ENCODE peak calls at places on chromosomes 6 and 20, in ten cellular contexts. R, P, Z, K, O, M, T, G, E and U are unnamed samples.

GRCh38 chr6:117616971-117617765 is 14.9 kb upstream of the GOPC start:
- DNase-seq in R (peak), P (no peak), Z (no peak), K (no peak), O (no peak), M (no peak), T (no peak), G (no peak), E (no peak), U (no peak)

GRCh38 chr20:32390999-32391398 is 32.9 kb downstream of the ASXL1 start:
- DNase-seq in R (peak), P (no peak), Z (no peak), K (no peak), O (no peak), M (peak), T (peak), G (no peak), E (no peak), U (no peak)

GRCh38 chr6:121504227-121504626 is 68.8 kb downstream of the GJA1 start:
- DNase-seq in R (no peak), P (no peak), Z (peak), K (no peak), O (no peak), M (peak), T (peak), G (no peak), E (peak), U (no peak)

GRCh38 chr20:63553251-63553932 is 567 bp upstream of the FNDC11 start:
- DNase-seq in R (peak), P (peak), Z (peak), K (peak), O (peak), M (peak), T (peak), G (peak), E (no peak), U (peak)

GRCh38 chr20:54284928-54285704 is 77.2 kb downstream of the PFDN4 start:
- DNase-seq in R (no peak), P (no peak), Z (no peak), K (no peak), O (peak), M (no peak), T (no peak), G (no peak), E (peak), U (no peak)

GRCh38 chr20:63470410-63470809 is 2.0 kb downstream of the KCNQ2 start:
- DNase-seq in R (no peak), P (no peak), Z (no peak), K (no peak), O (no peak), M (no peak), T (no peak), G (no peak), E (no peak), U (no peak)

GRCh38 chr20:58713801-58714339 is 21.3 kb downstream of the NPEPL1 start:
- DNase-seq in R (no peak), P (no peak), Z (no peak), K (no peak), O (peak), M (no peak), T (no peak), G (no peak), E (no peak), U (no peak)

GRCh38 chr20:36152266-36152665 is 2.3 kb upstream of the EPB41L1 start:
- DNase-seq in R (no peak), P (no peak), Z (no peak), K (no peak), O (no peak), M (no peak), T (no peak), G (no peak), E (no peak), U (no peak)

GRCh38 chr6:131628726-131629125 is 684 bp upstream of the MED23 start:
- DNase-seq in R (no peak), P (no peak), Z (no peak), K (no peak), O (no peak), M (no peak), T (no peak), G (no peak), E (no peak), U (no peak)

GRCh38 chr6:22808466-22808865 is 239.1 kb downstream of the HDGFL1 start:
- DNase-seq in R (no peak), P (no peak), Z (no peak), K (no peak), O (no peak), M (no peak), T (peak), G (no peak), E (no peak), U (no peak)

GRCh38 chr6:3045369-3045768 is 22.9 kb upstream of the RIPK1 start:
- DNase-seq in R (no peak), P (no peak), Z (no peak), K (no peak), O (no peak), M (no peak), T (no peak), G (no peak), E (no peak), U (no peak)

GRCh38 chr6:134821914-134822862 is 127.7 kb downstream of the ALDH8A1 start:
- DNase-seq in R (no peak), P (no peak), Z (no peak), K (no peak), O (no peak), M (no peak), T (no peak), G (no peak), E (no peak), U (peak)

GRCh38 chr6:31179042-31179386 is 8.5 kb upstream of the POU5F1 start:
- DNase-seq in R (no peak), P (no peak), Z (no peak), K (no peak), O (no peak), M (no peak), T (no peak), G (no peak), E (no peak), U (no peak)

GRCh38 chr20:16599257-16599656 is 26.0 kb upstream of the KIF16B start:
- DNase-seq in R (peak), P (no peak), Z (no peak), K (no peak), O (no peak), M (no peak), T (no peak), G (no peak), E (no peak), U (no peak)

GRCh38 chr20:59207742-59208357 is 44.2 kb downstream of the ZNF831 start:
- DNase-seq in R (peak), P (no peak), Z (no peak), K (peak), O (no peak), M (peak), T (peak), G (peak), E (no peak), U (peak)

GRCh38 chr6:42300701-42301100 is 83.0 kb upstream of the MRPS10 start:
- DNase-seq in R (no peak), P (no peak), Z (no peak), K (no peak), O (no peak), M (no peak), T (no peak), G (no peak), E (no peak), U (no peak)

GRCh38 chr20:25025091-25025861 is 32.7 kb downstream of the ACSS1 start:
- DNase-seq in R (no peak), P (no peak), Z (no peak), K (no peak), O (peak), M (no peak), T (no peak), G (peak), E (no peak), U (no peak)

GRCh38 chr6:69867075-69867911 is 937 bp downstream of the COL19A1 start:
- DNase-seq in R (peak), P (peak), Z (no peak), K (peak), O (peak), M (peak), T (peak), G (peak), E (no peak), U (peak)

GRCh38 chr20:3764659-3765058 is 2.9 kb downstream of the ADISSP start:
- DNase-seq in R (no peak), P (no peak), Z (no peak), K (no peak), O (no peak), M (no peak), T (no peak), G (no peak), E (no peak), U (no peak)

GRCh38 chr6:135906542-135906941 is 55.0 kb downstream of the PDE7B start:
- DNase-seq in R (no peak), P (no peak), Z (no peak), K (no peak), O (no peak), M (peak), T (peak), G (no peak), E (no peak), U (no peak)

GRCh38 chr6:157236040-157236725 is 87.1 kb downstream of the TMEM242 start:
- DNase-seq in R (no peak), P (no peak), Z (no peak), K (no peak), O (no peak), M (no peak), T (no peak), G (no peak), E (no peak), U (peak)

GRCh38 chr6:16982827-16983226 is 119.0 kb upstream of the STMND1 start:
- DNase-seq in R (peak), P (peak), Z (peak), K (no peak), O (no peak), M (peak), T (peak), G (no peak), E (no peak), U (no peak)

GRCh38 chr6:168116446-168116974 is 37.5 kb upstream of the FRMD1 start:
- DNase-seq in R (no peak), P (no peak), Z (no peak), K (no peak), O (no peak), M (no peak), T (no peak), G (no peak), E (no peak), U (no peak)

GRCh38 chr20:39676857-39677351 is 714.8 kb downstream of the DHX35 start:
- DNase-seq in R (peak), P (no peak), Z (no peak), K (no peak), O (no peak), M (peak), T (no peak), G (no peak), E (no peak), U (peak)

GRCh38 chr20:31815408-31816188 is 3.6 kb upstream of the MYLK2 start:
- DNase-seq in R (no peak), P (no peak), Z (no peak), K (no peak), O (no peak), M (peak), T (peak), G (peak), E (no peak), U (no peak)

GRCh38 chr6:137036566-137037300 is 8.0 kb downstream of the IL20RA start:
- DNase-seq in R (no peak), P (no peak), Z (no peak), K (no peak), O (no peak), M (no peak), T (peak), G (no peak), E (no peak), U (no peak)

GRCh38 chr6:36724514-36725385 is 27.1 kb downstream of the RAB44 start:
- DNase-seq in R (peak), P (no peak), Z (no peak), K (no peak), O (peak), M (peak), T (peak), G (peak), E (peak), U (peak)

GRCh38 chr6:41984623-41985022 is 43.0 kb upstream of the CCND3 start:
- DNase-seq in R (no peak), P (no peak), Z (no peak), K (no peak), O (no peak), M (no peak), T (no peak), G (no peak), E (no peak), U (no peak)

GRCh38 chr20:51171141-51171540 is 148.2 kb upstream of the KCNG1 start:
- DNase-seq in R (no peak), P (no peak), Z (no peak), K (no peak), O (no peak), M (no peak), T (no peak), G (no peak), E (no peak), U (no peak)

GRCh38 chr6:108562503-108562993 is 1.8 kb downstream of the FOXO3 start:
- DNase-seq in R (no peak), P (peak), Z (no peak), K (no peak), O (peak), M (peak), T (peak), G (peak), E (no peak), U (peak)

GRCh38 chr6:108564178-108564577 is 3.5 kb downstream of the FOXO3 start:
- DNase-seq in R (peak), P (peak), Z (peak), K (no peak), O (peak), M (peak), T (peak), G (no peak), E (no peak), U (no peak)

GRCh38 chr6:108565091-108565766 is 4.5 kb downstream of the FOXO3 start:
- DNase-seq in R (peak), P (peak), Z (no peak), K (peak), O (no peak), M (no peak), T (no peak), G (no peak), E (no peak), U (no peak)

GRCh38 chr6:108561742-108562502 is 1.2 kb downstream of the FOXO3 start:
- DNase-seq in R (no peak), P (peak), Z (no peak), K (no peak), O (peak), M (no peak), T (no peak), G (peak), E (no peak), U (peak)

DNA sequence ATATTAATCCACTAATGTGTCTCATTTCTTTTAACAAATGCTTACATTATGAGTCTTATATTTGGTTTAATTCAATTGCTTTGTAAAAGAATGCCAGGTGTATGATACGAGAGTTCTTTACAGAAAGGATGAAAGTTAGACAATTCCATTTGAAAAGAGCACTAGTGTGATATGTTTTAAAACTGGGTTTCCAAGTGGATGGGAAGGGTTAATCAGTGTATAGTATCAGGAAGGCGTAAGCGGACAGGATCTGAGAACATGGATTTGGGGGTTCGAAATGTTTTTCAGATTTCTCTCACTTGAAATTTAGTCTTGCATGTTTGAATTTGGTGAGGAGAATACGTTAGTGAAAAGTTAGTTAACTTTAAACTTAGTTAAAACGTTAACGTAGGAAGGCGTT is 2.6 kb downstream of the FOXO3 start:
- DNase-seq in R (no peak), P (no peak), Z (no peak), K (no peak), O (no peak), M (no peak), T (peak), G (no peak), E (no peak), U (no peak)
- H3K4me3 ChIP-seq in R (no peak), P (peak), Z (peak), K (no peak), O (peak), M (peak), T (peak), G (peak), E (peak), U (peak)

GRCh38 chr6:97864366-97864765 is 581.4 kb upstream of the MMS22L start:
- DNase-seq in R (no peak), P (no peak), Z (no peak), K (no peak), O (no peak), M (no peak), T (no peak), G (no peak), E (no peak), U (no peak)

GRCh38 chr6:97866616-97867015 is 583.6 kb upstream of the MMS22L start:
- DNase-seq in R (no peak), P (no peak), Z (no peak), K (no peak), O (no peak), M (no peak), T (no peak), G (no peak), E (no peak), U (no peak)

GRCh38 chr6:97865612-97866011 is 582.6 kb upstream of the MMS22L start:
- DNase-seq in R (no peak), P (no peak), Z (no peak), K (no peak), O (no peak), M (no peak), T (no peak), G (no peak), E (no peak), U (no peak)

GRCh38 chr6:97870273-97870672 is 587.3 kb upstream of the MMS22L start:
- DNase-seq in R (no peak), P (no peak), Z (no peak), K (no peak), O (no peak), M (no peak), T (no peak), G (no peak), E (no peak), U (no peak)

DNA sequence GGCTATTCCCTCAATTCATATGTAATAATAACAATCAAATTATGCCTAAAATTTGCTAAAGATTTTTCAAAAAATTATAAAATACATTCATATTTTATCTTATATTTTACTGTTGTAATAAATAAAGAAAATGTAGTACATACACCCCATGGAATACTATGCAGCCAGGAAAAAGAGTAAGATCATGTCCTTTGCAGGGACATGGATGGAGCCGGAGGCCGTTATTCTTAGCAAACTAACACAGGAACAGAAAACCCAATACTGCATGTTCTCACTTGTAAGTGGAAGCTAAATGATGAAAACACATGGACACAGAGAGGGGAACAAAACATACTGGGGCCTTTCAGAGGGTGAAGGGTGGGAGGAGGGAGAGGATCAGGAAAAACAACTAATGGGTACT is 584.2 kb upstream of the MMS22L start:
- DNase-seq in R (no peak), P (no peak), Z (no peak), K (no peak), O (no peak), M (no peak), T (no peak), G (no peak), E (no peak), U (no peak)
- H3K4me3 ChIP-seq in R (no peak), P (no peak), Z (no peak), K (no peak), O (no peak), M (no peak), T (no peak), G (no peak), E (no peak), U (no peak)

DNA sequence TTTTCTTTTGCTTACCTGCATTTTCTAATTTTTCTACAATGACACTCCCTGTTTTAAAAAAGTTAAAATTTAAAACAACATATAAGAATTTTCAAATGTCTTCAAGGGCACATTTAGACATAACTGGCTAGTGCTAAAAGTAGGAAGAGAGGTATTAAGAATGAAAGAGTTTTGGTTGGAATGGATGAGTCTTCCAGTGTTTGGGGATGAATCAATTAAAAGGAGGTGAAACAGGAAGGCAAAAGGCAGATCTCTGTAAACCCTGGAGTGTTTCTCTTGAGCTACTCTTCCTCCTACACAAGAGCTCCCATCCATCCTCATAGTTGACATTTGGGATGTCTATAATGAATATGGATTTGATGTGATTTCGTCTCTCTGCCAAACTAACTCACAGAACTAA is 238.5 kb upstream of the SUPT3H start:
- DNase-seq in R (no peak), P (no peak), Z (no peak), K (no peak), O (no peak), M (no peak), T (no peak), G (no peak), E (no peak), U (no peak)
- H3K4me3 ChIP-seq in R (no peak), P (no peak), Z (no peak), K (no peak), O (no peak), M (no peak), T (no peak), G (no peak), E (no peak), U (no peak)

GRCh38 chr6:43481591-43482242 is 4.3 kb downstream of the TJAP1 start:
- DNase-seq in R (no peak), P (no peak), Z (no peak), K (no peak), O (no peak), M (no peak), T (no peak), G (no peak), E (no peak), U (no peak)
- H3K4me3 ChIP-seq in R (no peak), P (no peak), Z (no peak), K (no peak), O (no peak), M (no peak), T (no peak), G (no peak), E (no peak), U (no peak)